ENCODE peak calls at places on chromosomes 5 and 9, in five cellular contexts. E is lung, B is foreskin fibroblast, M is left ventricle myocardium inferior, C is stomach. S is an unnamed sample.

GRCh38 chr9:72872718-72873117 is 80.1 kb downstream of the ALDH1A1 start:
- DNase-seq in M (no peak), E (no peak), C (no peak), B (no peak), S (no peak)

GRCh38 chr9:21813575-21814473 is 11.4 kb downstream of the MTAP start:
- DNase-seq in M (peak), C (peak), B (peak), E (peak), S (peak)

GRCh38 chr9:93829271-93830223 is 125.6 kb downstream of the BARX1 start:
- DNase-seq in C (no peak), M (no peak), E (no peak), B (no peak), S (no peak)

GRCh38 chr5:90909091-90909503 is 350.5 kb downstream of the ADGRV1 start:
- DNase-seq in E (no peak), B (peak), C (no peak), M (no peak), S (peak)

GRCh38 chr9:83027153-83027867 is 35.6 kb downstream of the RASEF start:
- DNase-seq in M (no peak), C (no peak), E (no peak), B (peak), S (peak)

GRCh38 chr5:32687167-32687831 is 23.8 kb upstream of the NPR3 start:
- DNase-seq in E (peak), B (no peak), M (no peak), C (peak), S (peak)

GRCh38 chr5:55232194-55232984 is 1.0 kb downstream of the CCNO start:
- DNase-seq in E (no peak), C (peak), B (no peak), M (peak), S (no peak)

GRCh38 chr9:16727452-16728127 is 142.9 kb downstream of the BNC2 start:
- DNase-seq in B (no peak), E (no peak), C (no peak), M (no peak), S (peak)

GRCh38 chr5:159422371-159422770 is 92.1 kb upstream of the IL12B start:
- DNase-seq in C (no peak), E (no peak), M (no peak), B (no peak), S (peak)

GRCh38 chr5:143618146-143618545 is 193.8 kb upstream of the HMHB1 start:
- DNase-seq in E (no peak), M (no peak), B (no peak), C (no peak), S (no peak)

GRCh38 chr5:82594097-82594496 is 315.9 kb upstream of the RPS23 start:
- DNase-seq in C (no peak), E (no peak), M (no peak), B (no peak), S (peak)

GRCh38 chr5:15598294-15598902 is 98.4 kb downstream of the FBXL7 start:
- DNase-seq in M (no peak), C (no peak), B (no peak), E (no peak), S (no peak)

GRCh38 chr5:170660531-170660930 is 123.0 kb upstream of the GABRP start:
- DNase-seq in B (no peak), E (no peak), M (no peak), C (no peak), S (no peak)

GRCh38 chr5:135568241-135568640 is 10.6 kb downstream of the CXCL14 start:
- DNase-seq in E (no peak), C (no peak), M (no peak), B (no peak), S (no peak)

GRCh38 chr5:1158647-1159340 is 42.6 kb upstream of the SLC6A19 start:
- DNase-seq in M (no peak), C (no peak), B (no peak), E (no peak), S (no peak)

GRCh38 chr5:15757635-15758034 is 257.7 kb downstream of the FBXL7 start:
- DNase-seq in C (no peak), E (peak), M (no peak), B (no peak), S (no peak)

GRCh38 chr5:140312791-140313189 is 9.9 kb upstream of the PFDN1 start:
- DNase-seq in E (no peak), M (no peak), B (no peak), C (no peak), S (no peak)

GRCh38 chr5:113508756-113509155 is 4.7 kb upstream of the YTHDC2 start:
- DNase-seq in B (no peak), M (no peak), C (no peak), E (no peak), S (no peak)

GRCh38 chr9:125504616-125505015 is 202.4 kb downstream of the MAPKAP1 start:
- DNase-seq in E (no peak), C (no peak), M (no peak), B (no peak), S (no peak)

GRCh38 chr5:158011420-158011819 is 152.5 kb upstream of the CLINT1 start:
- DNase-seq in E (no peak), B (no peak), M (no peak), C (no peak), S (no peak)

GRCh38 chr9:105511486-105511885 is 46.4 kb upstream of the FKTN start:
- DNase-seq in E (no peak), M (no peak), B (no peak), C (no peak), S (no peak)

GRCh38 chr9:36148652-36149051 is 12.1 kb downstream of the GLIPR2 start:
- DNase-seq in E (peak), B (peak), M (peak), C (peak), S (peak)

GRCh38 chr9:14314424-14314928 is 535 bp upstream of the NFIB start:
- DNase-seq in E (peak), C (peak), M (peak), B (peak), S (peak)

GRCh38 chr9:107674937-107675277 is 185.3 kb upstream of the KLF4 start:
- DNase-seq in C (no peak), M (peak), B (peak), E (no peak), S (no peak)
- TF ChIP-seq CTCF in C (no peak), M (no peak), B (peak), E (no peak), S (no peak)

DNA sequence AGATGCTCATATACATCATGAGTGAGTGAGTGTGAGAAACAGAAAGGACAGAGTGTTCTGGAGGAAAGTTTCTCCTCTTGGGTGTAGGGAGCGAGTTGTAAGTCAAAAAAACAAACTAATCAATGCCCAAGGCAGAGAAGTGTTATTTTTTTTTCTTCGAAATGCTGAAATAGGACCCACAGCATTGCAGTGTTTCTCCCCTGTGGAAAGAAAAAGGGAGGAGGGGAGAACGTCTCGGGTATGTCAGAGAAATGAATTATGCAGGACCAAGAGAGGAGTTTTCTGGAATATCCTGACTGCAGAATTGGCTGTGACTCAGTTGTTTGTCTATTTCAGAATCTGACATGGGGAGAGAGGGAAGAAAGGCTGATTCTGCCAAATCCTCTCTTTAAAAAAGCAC is 337.9 kb upstream of the RFX3 start:
- DNase-seq in M (no peak), C (no peak), E (no peak), B (no peak), S (peak)
- H3K4me3 ChIP-seq in M (no peak), C (no peak), E (no peak), B (no peak), S (no peak)

DNA sequence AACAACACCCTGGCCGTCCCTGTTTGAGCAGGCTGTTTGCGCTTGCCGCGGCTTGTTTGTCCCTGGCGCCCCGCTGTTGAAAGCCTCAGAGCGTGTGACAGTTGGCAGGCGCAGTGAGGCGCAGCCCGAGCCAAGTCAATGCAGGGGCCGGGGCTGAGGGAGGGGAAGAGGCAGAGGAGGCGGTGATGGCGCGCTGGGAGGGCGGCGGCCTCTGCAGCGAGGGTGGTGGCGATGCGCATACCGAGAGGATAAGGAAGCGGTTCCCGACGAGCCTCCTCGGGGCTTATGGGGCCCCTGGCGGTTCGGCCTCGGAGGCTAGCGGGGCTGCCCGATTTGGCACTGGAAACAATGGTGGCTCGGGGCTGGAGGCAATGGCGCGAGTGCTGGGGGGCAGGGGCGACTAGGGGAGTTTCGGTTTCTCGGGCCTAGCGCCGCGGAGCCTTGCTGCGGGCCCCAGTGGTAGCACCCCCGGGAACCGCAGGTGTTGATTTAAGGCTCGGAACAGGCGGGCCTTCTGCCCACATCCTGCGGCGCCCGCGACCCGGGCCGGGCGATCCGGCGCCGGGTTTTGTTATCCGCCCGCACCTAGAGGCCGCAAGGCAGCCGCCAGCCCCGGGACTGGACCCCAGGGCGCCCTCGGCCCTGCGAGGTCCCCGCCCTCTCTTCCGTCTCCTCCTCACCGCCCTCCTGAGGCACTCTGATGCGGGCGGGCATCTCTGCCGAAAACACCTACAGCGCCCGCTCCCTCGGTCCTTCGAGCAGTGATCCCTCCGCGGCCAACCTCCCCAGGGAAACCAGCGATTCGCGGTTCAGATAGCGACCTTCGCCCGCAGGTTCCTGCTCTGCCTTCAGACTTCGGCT is 955 bp upstream of the LNPEP start:
- DNase-seq in M (peak), B (peak), C (peak), E (peak), S (peak)
- TF ChIP-seq CTCF in M (no peak), B (no peak), C (peak), E (no peak), S (no peak)

GRCh38 chr9:120869726-120870125 is 7.3 kb downstream of the PHF19 start:
- DNase-seq in M (no peak), E (no peak), B (no peak), C (no peak), S (no peak)

GRCh38 chr9:120868676-120869359 is 8.2 kb downstream of the PHF19 start:
- DNase-seq in E (peak), B (peak), M (peak), C (peak), S (peak)

GRCh38 chr9:120869360-120869687 is 7.7 kb downstream of the PHF19 start:
- DNase-seq in M (no peak), B (no peak), E (no peak), C (no peak), S (no peak)

GRCh38 chr9:120867676-120868338 is 9.2 kb downstream of the PHF19 start:
- DNase-seq in E (no peak), C (no peak), M (no peak), B (no peak), S (no peak)

DNA sequence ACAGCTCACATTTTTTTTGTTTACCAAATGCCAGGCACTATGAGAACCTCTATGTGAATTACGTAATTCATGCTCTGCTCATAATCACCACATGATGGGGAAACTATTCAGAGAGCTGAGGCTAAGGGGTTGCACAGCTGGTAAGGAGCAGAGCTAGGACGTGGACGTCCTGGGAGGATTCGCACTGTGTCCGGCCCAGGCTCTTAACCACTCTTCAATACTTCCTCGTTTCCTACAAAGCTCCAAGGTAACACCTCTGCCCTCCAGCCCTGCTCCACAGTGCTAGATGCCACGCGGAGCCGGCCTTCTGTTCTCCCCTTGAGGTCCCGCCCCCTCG is 8.7 kb downstream of the PHF19 start:
- DNase-seq in C (no peak), B (no peak), M (no peak), E (no peak), S (no peak)
- H3K4me3 ChIP-seq in C (peak), B (peak), M (peak), E (no peak), S (peak)

GRCh38 chr9:32705059-32705458 is 69.6 kb upstream of the TAF1L start:
- DNase-seq in M (no peak), E (no peak), C (no peak), B (no peak), S (peak)

GRCh38 chr9:32706004-32706749 is 70.7 kb upstream of the TAF1L start:
- DNase-seq in M (no peak), B (no peak), E (no peak), C (no peak), S (no peak)

GRCh38 chr9:32704343-32704742 is 68.9 kb upstream of the TAF1L start:
- DNase-seq in B (no peak), C (no peak), E (no peak), M (no peak), S (no peak)

GRCh38 chr9:32701321-32702022 is 66.0 kb upstream of the TAF1L start:
- DNase-seq in B (no peak), C (no peak), M (no peak), E (no peak), S (no peak)

DNA sequence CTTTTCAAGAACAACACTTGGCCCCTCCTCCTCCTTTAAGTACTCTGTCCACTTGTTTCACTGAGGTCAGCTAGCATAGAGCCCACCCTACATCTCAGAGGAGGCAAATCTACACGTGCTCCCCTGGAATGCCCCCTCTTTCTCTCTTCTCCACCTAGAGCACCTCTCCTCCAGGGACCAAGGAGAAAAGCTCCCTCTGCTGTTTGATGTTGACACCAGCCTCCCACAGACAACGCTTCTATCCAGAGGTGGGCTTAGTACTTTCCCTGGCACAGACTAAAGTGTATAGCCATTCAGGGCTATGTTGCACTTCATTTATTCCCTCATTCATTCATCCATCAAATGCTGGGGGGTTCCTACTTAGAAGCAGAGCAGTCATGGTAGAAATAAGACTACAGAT is 68.2 kb upstream of the TAF1L start:
- DNase-seq in E (no peak), C (no peak), B (no peak), M (no peak), S (no peak)
- TF ChIP-seq CTCF in E (no peak), C (no peak), B (peak), M (no peak), S (peak)

DNA sequence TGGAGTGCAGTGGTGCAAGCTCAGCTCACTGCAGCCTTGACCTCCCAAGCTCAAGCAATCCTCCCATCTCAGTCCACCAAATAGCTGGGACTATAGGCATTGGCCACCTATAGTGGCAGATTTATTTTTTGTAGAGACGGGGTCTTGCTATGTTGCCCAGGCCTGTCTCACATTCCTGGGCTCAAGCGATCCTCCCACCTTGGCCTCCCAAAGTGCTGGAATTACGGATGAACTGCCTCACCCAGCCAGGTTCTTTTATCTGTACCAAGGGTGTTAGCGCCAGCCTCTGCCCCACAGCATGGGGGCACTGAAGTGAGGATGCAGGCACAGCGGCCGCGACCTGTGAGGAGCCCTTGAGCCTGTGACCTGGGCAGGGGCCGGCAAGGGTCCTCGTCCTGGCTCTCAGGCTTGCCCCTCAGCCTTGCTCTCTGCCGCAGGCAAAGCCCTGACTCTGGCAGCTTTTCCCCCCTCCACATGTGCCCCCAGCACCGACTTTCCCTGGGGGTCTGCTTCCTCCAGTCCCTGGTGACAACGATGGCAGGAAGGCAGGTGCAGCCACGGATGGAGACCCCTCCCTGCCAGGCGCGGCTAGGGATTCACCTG is 19.3 kb upstream of the QSOX2 start:
- DNase-seq in E (no peak), M (no peak), B (no peak), C (no peak), S (no peak)
- H3K4me3 ChIP-seq in E (no peak), M (no peak), B (no peak), C (no peak), S (no peak)

GRCh38 chr9:137305060-137305787 is 3.2 kb upstream of the NRARP start:
- DNase-seq in B (peak), C (peak), E (peak), M (peak), S (peak)
- TF ChIP-seq CTCF in B (no peak), C (no peak), E (no peak), M (peak), S (peak)

GRCh38 chr9:129570450-129571297 is 50.2 kb downstream of the C9orf50 start:
- DNase-seq in B (peak), C (peak), E (peak), M (peak), S (peak)

GRCh38 chr9:129571298-129572051 is 49.4 kb downstream of the C9orf50 start:
- DNase-seq in E (no peak), C (no peak), M (no peak), B (no peak), S (no peak)

GRCh38 chr9:129567842-129568559 is 52.9 kb downstream of the C9orf50 start:
- DNase-seq in C (peak), B (peak), M (no peak), E (peak), S (peak)

GRCh38 chr9:129568560-129569505 is 52.1 kb downstream of the C9orf50 start:
- DNase-seq in C (peak), E (no peak), M (peak), B (no peak), S (peak)

DNA sequence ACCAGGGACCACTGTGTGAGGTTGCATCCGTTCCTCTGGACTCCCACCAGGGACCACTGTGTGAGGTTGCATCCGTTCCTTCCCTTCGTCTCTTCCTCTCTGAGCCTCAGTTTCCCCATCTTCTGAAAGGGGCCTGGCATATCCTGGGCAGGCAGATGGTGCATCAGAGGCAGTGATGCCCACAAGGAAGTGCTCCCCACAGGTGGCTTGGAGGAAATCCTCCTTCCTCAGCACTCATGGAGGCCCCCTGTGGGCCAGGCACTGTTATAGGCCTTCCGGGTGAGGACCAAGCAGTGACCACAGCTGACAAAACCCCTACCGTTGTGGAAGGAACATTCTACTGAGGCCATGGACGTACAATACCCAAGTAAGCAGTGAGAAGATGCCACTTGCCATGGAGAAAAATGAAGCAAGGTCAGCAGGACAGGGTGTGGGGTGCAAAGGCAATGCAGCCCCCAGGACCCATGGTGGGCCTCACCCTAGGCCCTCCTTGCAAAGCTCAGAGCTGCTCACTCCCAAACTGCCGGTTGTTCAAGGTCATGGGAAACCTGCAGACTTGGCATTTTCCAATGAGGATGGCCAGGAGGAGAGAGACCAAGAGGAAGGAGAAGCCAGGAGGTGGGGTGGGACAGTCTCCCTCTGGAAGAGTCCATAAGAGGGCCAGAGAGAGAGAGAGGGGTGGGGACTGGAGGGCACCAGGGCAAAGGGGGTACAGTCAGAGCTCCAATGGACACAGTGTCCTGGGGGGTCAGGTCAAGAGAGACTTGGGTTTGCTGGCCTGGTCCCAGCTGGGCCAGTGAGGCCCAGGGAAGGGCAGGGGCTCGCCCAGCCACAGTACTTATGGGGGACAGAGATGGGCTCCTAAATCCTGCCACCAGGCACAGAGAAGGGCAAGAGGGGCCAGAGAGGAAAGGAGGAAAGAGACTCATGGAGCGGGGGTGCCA is 51.1 kb downstream of the C9orf50 start:
- DNase-seq in C (peak), M (no peak), E (no peak), B (no peak), S (peak)
- H3K4me3 ChIP-seq in C (peak), M (peak), E (no peak), B (no peak), S (no peak)

S was measured in astrocyte of the spinal cord.